ENCODE peak calls at places on chromosomes 11 and 22, in ten cellular contexts. F is small intestine; P is stimulated activated CD4-positive, alpha-beta T cell treated with anti-CD3 and anti-CD28 coated beads, Interleukin-2, amount 100 ng/mL, for 48 hours; W is lower leg skin; L is NCI-H1092; Z is activated T-cell treated with anti-CD3 and anti-CD28 coated beads, Interleukin-2, amount 50 U/mL, for 1 hour; X is GM12891; V is neural crest cell; H is ovary; G is stimulated activated CD8-positive, alpha-beta memory T cell treated with anti-CD3 and anti-CD28 coated beads, Interleukin-7, amount 100 ng/mL, for 1 hour. R is an unnamed sample.

GRCh38 chr22:31604137-31604705 is 57.8 kb downstream of the PISD start:
- DNase-seq in G (no peak), X (no peak), Z (no peak), F (no peak), P (no peak), L (no peak), V (no peak), W (peak), H (no peak), R (no peak)

GRCh38 chr22:50218153-50218995 is 17.6 kb downstream of the SELENOO start:
- DNase-seq in W (no peak), V (no peak), G (no peak), H (no peak), P (no peak), Z (no peak), X (no peak), F (no peak), L (no peak), R (no peak)

GRCh38 chr11:15843309-15843857 is 513.0 kb downstream of the SOX6 start:
- DNase-seq in H (no peak), W (no peak), Z (no peak), L (peak), F (no peak), G (no peak), P (no peak), V (peak), X (no peak), R (peak)

GRCh38 chr22:24526191-24526590 is 28.7 kb downstream of the GUCD1 start:
- DNase-seq in F (no peak), V (no peak), H (no peak), L (no peak), P (no peak), W (no peak), G (no peak), X (no peak), Z (no peak), R (no peak)

GRCh38 chr11:2205214-2205770 is 33.7 kb upstream of the TH start:
- DNase-seq in Z (no peak), G (no peak), F (no peak), X (no peak), H (peak), L (no peak), V (no peak), P (no peak), W (no peak), R (no peak)

GRCh38 chr11:65351511-65351910 is 3.0 kb upstream of the TIGD3 start:
- DNase-seq in X (no peak), V (no peak), L (no peak), H (no peak), F (no peak), Z (no peak), G (no peak), P (no peak), W (no peak), R (no peak)

GRCh38 chr11:114399903-114400221 is 449 bp downstream of the C11orf71 start:
- DNase-seq in X (no peak), P (no peak), H (no peak), Z (no peak), V (no peak), L (peak), F (peak), G (no peak), W (no peak), R (peak)

GRCh38 chr11:110429614-110430266 is at the start of gene FDX1:
- DNase-seq in G (peak), Z (peak), H (peak), W (peak), P (peak), V (peak), F (peak), L (peak), X (peak), R (peak)

GRCh38 chr11:93303689-93304088 is 26.9 kb upstream of the DEUP1 start:
- DNase-seq in W (no peak), X (no peak), F (no peak), G (no peak), L (no peak), P (no peak), H (no peak), Z (no peak), V (no peak), R (no peak)

GRCh38 chr11:94128171-94128745 is 383 bp upstream of the PANX1 start:
- DNase-seq in L (peak), X (no peak), V (no peak), W (peak), G (peak), P (no peak), F (no peak), Z (no peak), H (peak), R (no peak)

GRCh38 chr22:45966320-45966891 is 10.6 kb downstream of the WNT7B start:
- DNase-seq in H (no peak), X (no peak), V (no peak), G (no peak), L (peak), Z (no peak), W (no peak), F (no peak), P (no peak), R (peak)

GRCh38 chr11:71117311-71117710 is 135.1 kb downstream of the SHANK2 start:
- DNase-seq in F (peak), H (no peak), X (no peak), G (no peak), P (no peak), Z (no peak), L (no peak), W (no peak), V (no peak), R (no peak)

GRCh38 chr11:68050371-68050841 is 11.6 kb downstream of the TCIRG1 start:
- DNase-seq in P (no peak), H (no peak), W (no peak), V (no peak), X (no peak), G (no peak), F (no peak), Z (no peak), L (no peak), R (no peak)

GRCh38 chr22:48424661-48425060 is 1403.0 kb downstream of the BRD1 start:
- DNase-seq in W (no peak), L (no peak), X (no peak), Z (no peak), V (no peak), H (no peak), G (no peak), F (no peak), P (no peak), R (no peak)

GRCh38 chr11:19929147-19929546 is 216.5 kb downstream of the NAV2 start:
- DNase-seq in L (no peak), X (no peak), V (no peak), W (no peak), G (no peak), Z (no peak), F (no peak), H (no peak), P (no peak), R (no peak)

R was measured in DMS153.